ENCODE peak calls at places on chromosome 16, in eight cellular contexts. F is fibroblast of lung; Z is stimulated activated CD4-positive, alpha-beta T cell treated with anti-CD3 and anti-CD28 coated beads, Interleukin-2, amount 100 ng/mL, for 48 hours; Y is CD8-positive, alpha-beta memory T cell; N is heart left ventricle; W is PC-9; R is astrocyte of the spinal cord; K is hepatic stellate cell. I is an unnamed sample.

GRCh38 chr16:81468269-81468902 is 23.8 kb downstream of the CMIP start:
- DNase-seq in F (no peak), Z (no peak), Y (no peak), N (peak), W (no peak), R (no peak), K (no peak), I (no peak)

GRCh38 chr16:46573008-46573833 is 48.0 kb downstream of the SHCBP1 start:
- DNase-seq in F (peak), Z (no peak), Y (no peak), N (no peak), W (peak), R (peak), K (peak), I (no peak)

GRCh38 chr16:73062640-73063283 is 14.8 kb upstream of the ZFHX3 start:
- DNase-seq in F (peak), Z (no peak), Y (no peak), N (peak), W (no peak), R (peak), K (no peak), I (no peak)

GRCh38 chr16:14405611-14406537 is 224.2 kb downstream of the PARN start:
- DNase-seq in F (no peak), Z (peak), Y (no peak), N (peak), W (no peak), R (no peak), K (no peak), I (no peak)

GRCh38 chr16:49581630-49582298 is 208.2 kb downstream of the C16orf78 start:
- DNase-seq in F (no peak), Z (no peak), Y (no peak), N (no peak), W (no peak), R (no peak), K (no peak), I (no peak)

GRCh38 chr16:13041646-13042045 is 140.2 kb downstream of the SHISA9 start:
- DNase-seq in F (no peak), Z (no peak), Y (no peak), N (no peak), W (no peak), R (no peak), K (no peak), I (no peak)

GRCh38 chr16:66406534-66407368 is 20.3 kb upstream of the BEAN1 start:
- DNase-seq in F (peak), Z (peak), Y (peak), N (peak), W (peak), R (peak), K (peak), I (peak)

GRCh38 chr16:68380676-68381362 is 67.5 kb downstream of the SMPD3 start:
- DNase-seq in F (no peak), Z (no peak), Y (no peak), N (peak), W (no peak), R (no peak), K (no peak), I (no peak)

GRCh38 chr16:66899945-66900688 is 18.6 kb downstream of the CDH16 start:
- DNase-seq in F (peak), Z (no peak), Y (no peak), N (peak), W (peak), R (peak), K (peak), I (no peak)

GRCh38 chr16:25256821-25257503 is 683 bp downstream of the ZKSCAN2 start:
- DNase-seq in F (no peak), Z (peak), Y (no peak), N (no peak), W (no peak), R (peak), K (peak), I (no peak)

I was measured in astrocyte of the cerebellum.